ENCODE peak calls at places on chromosomes 11 and 22, in six cellular contexts. A is RWPE1, S is brain microvascular endothelial cell, D is fibroblast of lung, I is body of pancreas, H is pancreas. K is an unnamed sample.

GRCh38 chr11:70556884-70557741 is 158.8 kb downstream of the CTTN start:
- DNase-seq in A (no peak), S (no peak), D (peak), I (no peak), H (no peak), K (peak)

GRCh38 chr11:2912498-2912897 is 16.7 kb downstream of the PHLDA2 start:
- DNase-seq in A (peak), S (peak), D (peak), I (peak), H (peak), K (peak)

GRCh38 chr11:1484061-1484671 is 2.4 kb downstream of the MOB2 start:
- DNase-seq in A (no peak), S (no peak), D (no peak), I (peak), H (peak), K (no peak)

GRCh38 chr22:20429254-20430100 is 8.1 kb downstream of the SCARF2 start:
- DNase-seq in A (no peak), S (no peak), D (no peak), I (peak), H (peak), K (no peak)

GRCh38 chr11:4181780-4182721 is 87.5 kb downstream of the RRM1 start:
- DNase-seq in A (peak), S (peak), D (peak), I (peak), H (peak), K (peak)

GRCh38 chr22:24952837-24953293 is 349 bp downstream of the KIAA1671 start:
- DNase-seq in A (peak), S (peak), D (peak), I (peak), H (no peak), K (no peak)

GRCh38 chr11:121671276-121672168 is 218.8 kb upstream of the SORL1-AS1 start:
- DNase-seq in A (no peak), S (no peak), D (peak), I (no peak), H (no peak), K (no peak)

GRCh38 chr11:101442171-101442570 is 141.6 kb downstream of the TRPC6 start:
- DNase-seq in A (no peak), S (peak), D (peak), I (peak), H (no peak), K (no peak)

GRCh38 chr11:47916361-47916841 is 64.0 kb upstream of the PTPRJ start:
- DNase-seq in A (no peak), S (no peak), D (peak), I (peak), H (peak), K (no peak)

GRCh38 chr11:47917643-47918369 is 62.6 kb upstream of the PTPRJ start:
- DNase-seq in A (peak), S (peak), D (peak), I (peak), H (peak), K (peak)

GRCh38 chr11:47914743-47915142 is 65.6 kb upstream of the PTPRJ start:
- DNase-seq in A (no peak), S (no peak), D (peak), I (no peak), H (no peak), K (no peak)

GRCh38 chr11:47913569-47914244 is 65.6 kb upstream of the NUP160 start:
- DNase-seq in A (no peak), S (no peak), D (no peak), I (no peak), H (no peak), K (no peak)

GRCh38 chr11:47915407-47916137 is 64.8 kb upstream of the PTPRJ start:
- DNase-seq in A (no peak), S (no peak), D (no peak), I (peak), H (no peak), K (no peak)
- H3K27ac ChIP-seq in A (no peak), S (no peak), D (no peak), I (peak), H (no peak), K (no peak)

DNA sequence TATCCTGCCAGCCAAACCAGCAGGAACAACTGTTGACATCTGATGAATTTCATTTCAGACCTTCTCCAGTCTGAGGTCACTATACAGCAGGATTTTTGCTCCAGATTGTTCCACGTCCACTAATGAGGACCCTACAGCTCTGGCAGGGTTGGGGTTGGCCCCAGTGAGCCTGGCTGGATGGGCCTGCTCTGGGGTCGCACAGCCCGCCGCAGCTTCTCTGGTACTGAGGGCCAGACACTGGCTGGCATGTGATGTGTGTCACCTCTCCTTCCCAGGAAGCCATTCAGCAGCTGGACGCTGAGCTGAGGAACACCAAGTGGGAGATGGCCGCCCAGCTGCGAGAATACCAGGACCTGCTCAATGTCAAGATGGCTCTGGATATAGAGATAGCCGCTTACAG is 5.4 kb downstream of the NEFH start:
- DNase-seq in A (no peak), S (no peak), D (no peak), I (no peak), H (no peak), K (no peak)
- H3K27ac ChIP-seq in A (no peak), S (no peak), D (no peak), I (no peak), H (no peak), K (no peak)

GRCh38 chr11:110712643-110713468 is 619 bp upstream of the ARHGAP20 start:
- DNase-seq in A (no peak), S (peak), D (peak), I (no peak), H (no peak), K (no peak)

GRCh38 chr11:110711448-110711775 is 825 bp downstream of the ARHGAP20 start:
- DNase-seq in A (no peak), S (no peak), D (no peak), I (no peak), H (no peak), K (no peak)

GRCh38 chr11:110711776-110712642 is at the start of gene ARHGAP20:
- DNase-seq in A (peak), S (peak), D (peak), I (peak), H (peak), K (no peak)

GRCh38 chr11:110713469-110713776 is 1.2 kb upstream of the ARHGAP20 start:
- DNase-seq in A (no peak), S (no peak), D (no peak), I (no peak), H (no peak), K (no peak)

GRCh38 chr11:110710520-110711381 is 1.5 kb downstream of the ARHGAP20 start:
- DNase-seq in A (peak), S (no peak), D (peak), I (peak), H (peak), K (no peak)
- H3K27ac ChIP-seq in A (no peak), S (no peak), D (no peak), I (no peak), H (no peak), K (no peak)

GRCh38 chr11:106012744-106013143 is 9.3 kb downstream of the MSANTD4 start:
- DNase-seq in A (no peak), S (peak), D (peak), I (peak), H (no peak), K (no peak)
- H3K27ac ChIP-seq in A (no peak), S (peak), D (peak), I (no peak), H (no peak), K (no peak)

GRCh38 chr11:64401775-64402174 is 42.8 kb downstream of the RPS6KA4 start:
- DNase-seq in A (no peak), S (no peak), D (no peak), I (no peak), H (no peak), K (no peak)

GRCh38 chr11:64396079-64396591 is 37.2 kb downstream of the RPS6KA4 start:
- DNase-seq in A (no peak), S (no peak), D (no peak), I (no peak), H (no peak), K (no peak)

GRCh38 chr11:64400667-64401066 is 41.7 kb downstream of the RPS6KA4 start:
- DNase-seq in A (no peak), S (no peak), D (no peak), I (peak), H (no peak), K (no peak)

GRCh38 chr11:64395545-64396078 is 36.6 kb downstream of the RPS6KA4 start:
- DNase-seq in A (no peak), S (no peak), D (no peak), I (no peak), H (no peak), K (no peak)

DNA sequence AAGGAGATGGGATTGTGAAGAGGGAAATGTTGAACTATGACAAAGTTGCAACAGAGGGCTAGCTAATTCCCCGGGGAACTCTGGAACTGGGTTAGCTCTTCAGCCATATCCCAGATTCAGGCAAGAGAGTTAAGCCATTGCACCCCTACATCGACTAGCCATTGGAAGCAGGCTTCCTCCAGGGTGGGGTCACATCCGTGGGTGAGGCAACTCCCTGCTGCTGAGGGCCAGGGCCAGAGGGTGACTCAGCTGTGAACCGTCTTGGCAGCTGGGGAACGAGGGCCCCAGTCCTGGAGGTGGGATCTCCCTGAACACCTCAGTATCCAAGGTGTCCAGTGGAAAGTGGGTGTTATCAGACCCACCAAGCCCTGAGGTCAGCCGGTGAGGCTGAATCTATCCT is 41.1 kb downstream of the RPS6KA4 start:
- DNase-seq in A (peak), S (peak), D (peak), I (no peak), H (no peak), K (no peak)
- H3K27ac ChIP-seq in A (peak), S (no peak), D (no peak), I (no peak), H (no peak), K (no peak)

GRCh38 chr11:16096336-16096735 is 260.0 kb downstream of the SOX6 start:
- DNase-seq in A (peak), S (no peak), D (peak), I (no peak), H (no peak), K (no peak)
- H3K27ac ChIP-seq in A (no peak), S (no peak), D (no peak), I (no peak), H (no peak), K (peak)

GRCh38 chr11:72010529-72011233 is 12.0 kb downstream of the IL18BP start:
- DNase-seq in A (no peak), S (no peak), D (no peak), I (no peak), H (no peak), K (no peak)
- H3K27ac ChIP-seq in A (peak), S (no peak), D (no peak), I (no peak), H (no peak), K (no peak)